ENCODE peak calls at places on chromosome 22, in nine cellular contexts. R, F, L, K, T, G, C, S and I are unnamed samples.

GRCh38 chr22:32637951-32638350 is 163.3 kb downstream of the FBXO7 start:
- DNase-seq in R (no peak), G (no peak), C (no peak), T (no peak), L (no peak), K (no peak), F (no peak), S (no peak), I (no peak)

GRCh38 chr22:26642465-26643367 is 14.7 kb upstream of the MIAT start:
- DNase-seq in C (peak), L (peak), K (peak), S (no peak), G (no peak), T (peak), F (peak), R (no peak), I (no peak)

GRCh38 chr22:19469421-19469820 is 9.6 kb downstream of the UFD1 start:
- DNase-seq in G (no peak), C (no peak), K (no peak), T (no peak), R (no peak), F (no peak), L (no peak), S (no peak), I (no peak)

GRCh38 chr22:33247758-33248157 is 189.6 kb upstream of the SYN3 start:
- DNase-seq in C (no peak), S (no peak), R (no peak), L (no peak), K (no peak), F (no peak), G (peak), T (peak), I (no peak)

GRCh38 chr22:27045103-27045940 is 387.9 kb downstream of the MIAT start:
- DNase-seq in F (no peak), C (peak), R (no peak), L (no peak), K (peak), G (no peak), S (peak), T (peak), I (no peak)

GRCh38 chr22:36933629-36934028 is 20.2 kb downstream of the CSF2RB start:
- DNase-seq in K (no peak), L (no peak), R (no peak), S (no peak), C (no peak), G (no peak), T (no peak), F (no peak), I (no peak)

GRCh38 chr22:27839261-27839660 is 37.7 kb upstream of the MN1 start:
- DNase-seq in C (no peak), F (no peak), K (no peak), L (no peak), T (no peak), S (no peak), R (peak), G (no peak), I (no peak)

GRCh38 chr22:43277091-43277490 is 66.1 kb downstream of the SCUBE1 start:
- DNase-seq in K (no peak), G (no peak), L (no peak), T (no peak), F (no peak), R (no peak), S (no peak), C (no peak), I (no peak)

GRCh38 chr22:31776231-31776630 is 22.4 kb downstream of the DEPDC5 start:
- DNase-seq in T (no peak), S (no peak), K (no peak), L (no peak), F (no peak), C (no peak), G (no peak), R (no peak), I (no peak)

GRCh38 chr22:50293441-50294318 is 13.8 kb downstream of the PLXNB2 start:
- DNase-seq in G (peak), K (peak), T (peak), R (peak), C (peak), F (peak), L (no peak), S (peak), I (no peak)

GRCh38 chr22:44261861-44262595 is 50.7 kb downstream of the SHISAL1 start:
- DNase-seq in T (peak), C (no peak), S (no peak), K (no peak), L (no peak), G (peak), F (no peak), R (peak), I (peak)

GRCh38 chr22:21866821-21867527 is 471 bp downstream of the MAPK1 start:
- DNase-seq in K (peak), S (no peak), R (no peak), T (no peak), L (peak), G (peak), F (no peak), C (no peak), I (no peak)

GRCh38 chr22:44091021-44091721 is 67.1 kb downstream of the PARVB start:
- DNase-seq in R (no peak), F (no peak), C (no peak), S (no peak), T (peak), L (no peak), K (peak), G (peak), I (peak)

GRCh38 chr22:23217171-23218052 is 37.1 kb downstream of the BCR start:
- DNase-seq in S (no peak), L (no peak), T (no peak), G (no peak), K (no peak), C (no peak), F (peak), R (no peak), I (no peak)
- H3K27ac ChIP-seq in S (no peak), L (peak), T (no peak), G (no peak), K (no peak), C (no peak), F (no peak), R (peak), I (peak)

GRCh38 chr22:38313384-38313955 is 3.8 kb downstream of the CSNK1E start:
- DNase-seq in L (no peak), F (peak), G (peak), C (peak), R (peak), K (no peak), T (peak), S (peak), I (peak)

GRCh38 chr22:38309614-38310517 is 7.4 kb downstream of the CSNK1E start:
- DNase-seq in S (no peak), R (peak), G (peak), T (no peak), F (no peak), C (no peak), K (no peak), L (no peak), I (no peak)

GRCh38 chr22:38310518-38311330 is 6.5 kb downstream of the CSNK1E start:
- DNase-seq in F (peak), S (no peak), G (peak), T (no peak), R (no peak), K (no peak), L (no peak), C (no peak), I (peak)

GRCh38 chr22:38312261-38312800 is 4.9 kb downstream of the CSNK1E start:
- DNase-seq in L (no peak), F (no peak), S (peak), T (no peak), G (peak), C (no peak), K (no peak), R (no peak), I (no peak)

GRCh38 chr22:38311331-38311635 is 6.0 kb downstream of the CSNK1E start:
- DNase-seq in F (no peak), T (no peak), R (no peak), S (no peak), K (no peak), G (peak), L (no peak), C (no peak), I (no peak)
- H3K27ac ChIP-seq in F (no peak), T (peak), R (peak), S (peak), K (peak), G (peak), L (no peak), C (peak), I (peak)

GRCh38 chr22:30650508-30651116 is 15.0 kb downstream of the SLC35E4 start:
- DNase-seq in C (no peak), F (no peak), S (no peak), G (no peak), T (no peak), L (no peak), K (no peak), R (no peak), I (peak)
- H3K27ac ChIP-seq in C (no peak), F (no peak), S (no peak), G (no peak), T (no peak), L (no peak), K (no peak), R (no peak), I (peak)

DNA sequence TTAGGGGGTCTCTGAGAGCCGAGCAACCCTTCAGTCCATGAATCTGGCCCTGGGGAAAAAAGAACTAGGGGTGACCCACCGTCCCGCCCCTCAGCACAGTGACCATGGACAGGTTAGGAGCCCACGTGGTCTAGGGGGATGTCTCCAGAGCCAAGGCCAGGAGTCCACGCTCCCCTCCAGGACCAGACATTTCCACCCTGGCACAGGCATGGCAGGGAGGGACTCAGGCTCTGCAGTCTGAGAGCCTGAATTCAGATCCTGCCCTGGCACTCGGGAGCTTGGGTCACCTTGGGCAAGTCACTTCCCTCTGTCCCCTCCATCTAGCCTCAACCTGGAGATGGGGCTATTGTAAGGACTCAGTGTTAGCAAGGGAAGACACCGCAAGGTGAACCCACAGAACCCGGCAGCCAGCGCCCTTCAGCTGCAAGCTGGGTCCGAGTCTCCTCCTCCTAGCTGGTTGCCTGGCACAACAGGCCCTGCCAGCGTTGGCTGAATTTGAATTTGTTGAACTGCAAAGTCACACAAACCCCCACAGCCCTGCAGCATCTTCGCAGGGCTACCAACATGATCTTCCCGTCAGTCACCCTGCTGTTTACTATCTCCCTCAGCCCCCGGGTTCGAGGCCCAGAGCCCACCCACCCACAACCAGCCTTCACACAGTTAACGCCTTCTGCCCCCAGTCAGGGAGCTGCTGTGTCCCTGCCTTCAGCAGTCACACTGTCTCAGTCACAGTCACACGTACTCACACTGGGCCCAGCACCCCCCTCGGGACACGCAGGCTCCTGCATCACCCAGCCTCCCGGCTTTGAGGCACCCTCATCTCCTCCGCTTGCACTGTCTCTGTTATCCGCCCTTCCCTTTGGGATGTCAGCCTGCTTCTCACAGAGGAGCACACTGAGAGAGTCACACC is 603 bp upstream of the PDGFB start:
- DNase-seq in S (no peak), K (no peak), T (no peak), C (no peak), R (no peak), G (no peak), L (no peak), F (no peak), I (peak)
- H3K27ac ChIP-seq in S (no peak), K (no peak), T (no peak), C (no peak), R (peak), G (no peak), L (no peak), F (no peak), I (peak)

GRCh38 chr22:23068832-23069385 is 1.4 kb upstream of the GNAZ start:
- DNase-seq in T (no peak), G (peak), K (no peak), S (no peak), L (no peak), R (peak), F (peak), C (no peak), I (no peak)

GRCh38 chr22:23068096-23068831 is 2.1 kb upstream of the GNAZ start:
- DNase-seq in T (no peak), R (peak), C (no peak), L (no peak), F (peak), G (peak), K (no peak), S (no peak), I (no peak)

GRCh38 chr22:23067023-23067650 is 3.2 kb upstream of the GNAZ start:
- DNase-seq in L (no peak), R (peak), S (no peak), T (no peak), K (no peak), C (no peak), G (no peak), F (peak), I (no peak)

GRCh38 chr22:23066200-23067022 is 3.9 kb upstream of the GNAZ start:
- DNase-seq in F (peak), G (peak), L (no peak), R (peak), S (no peak), T (no peak), K (no peak), C (no peak), I (no peak)

DNA sequence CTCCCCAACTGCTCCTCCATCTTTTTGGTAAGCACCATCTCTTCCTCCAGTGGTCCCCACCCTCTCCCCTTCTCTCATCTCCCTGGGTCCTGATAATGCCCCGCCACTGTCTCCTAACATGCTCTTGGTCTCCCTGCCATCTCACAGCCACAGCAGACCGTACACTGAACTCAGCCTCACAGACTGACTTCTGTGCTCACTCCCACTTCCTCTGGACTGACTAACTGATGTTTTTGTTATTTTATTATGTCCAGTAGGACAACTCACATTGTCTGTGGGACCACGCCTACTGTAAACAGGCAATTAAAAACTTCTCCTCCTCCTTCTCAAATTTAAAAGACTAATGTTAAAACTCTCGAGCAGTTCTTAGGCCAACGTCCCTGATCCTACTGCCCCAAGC is 2.6 kb upstream of the GNAZ start:
- DNase-seq in R (no peak), L (no peak), K (no peak), T (no peak), F (peak), S (no peak), C (no peak), G (peak), I (no peak)
- H3K27ac ChIP-seq in R (no peak), L (peak), K (no peak), T (no peak), F (no peak), S (no peak), C (no peak), G (no peak), I (no peak)

GRCh38 chr22:47994899-47995573 is 1232.6 kb downstream of the TBC1D22A start:
- DNase-seq in K (no peak), F (no peak), R (no peak), T (no peak), G (no peak), C (no peak), S (no peak), L (no peak), I (no peak)
- H3K27ac ChIP-seq in K (no peak), F (no peak), R (no peak), T (no peak), G (no peak), C (no peak), S (no peak), L (no peak), I (no peak)

GRCh38 chr22:47152938-47153337 is 390.5 kb downstream of the TBC1D22A start:
- DNase-seq in K (no peak), R (no peak), S (peak), C (peak), G (no peak), T (peak), F (no peak), L (no peak), I (no peak)

GRCh38 chr22:47151490-47151889 is 389.0 kb downstream of the TBC1D22A start:
- DNase-seq in R (no peak), T (peak), G (no peak), L (no peak), S (peak), K (no peak), C (peak), F (no peak), I (no peak)

GRCh38 chr22:47151064-47151463 is 388.6 kb downstream of the TBC1D22A start:
- DNase-seq in G (no peak), L (no peak), C (no peak), R (no peak), K (no peak), F (no peak), S (no peak), T (no peak), I (no peak)

GRCh38 chr22:47153854-47154542 is 391.5 kb downstream of the TBC1D22A start:
- DNase-seq in C (no peak), G (no peak), T (peak), K (no peak), S (peak), L (no peak), R (no peak), F (no peak), I (no peak)

GRCh38 chr22:47152236-47152635 is 389.8 kb downstream of the TBC1D22A start:
- DNase-seq in S (no peak), R (no peak), K (no peak), L (no peak), F (no peak), T (no peak), C (no peak), G (no peak), I (no peak)
- H3K27ac ChIP-seq in S (no peak), R (no peak), K (no peak), L (no peak), F (no peak), T (no peak), C (no peak), G (no peak), I (no peak)

GRCh38 chr22:45261407-45262088 is 20.9 kb upstream of the KIAA0930 start:
- DNase-seq in G (peak), C (no peak), K (no peak), T (no peak), S (no peak), R (no peak), F (no peak), L (no peak), I (no peak)

GRCh38 chr22:45265546-45265945 is 19.2 kb upstream of the UPK3A start:
- DNase-seq in G (no peak), T (peak), R (no peak), L (no peak), S (no peak), F (no peak), K (no peak), C (peak), I (no peak)

GRCh38 chr22:45263790-45264269 is 20.9 kb upstream of the UPK3A start:
- DNase-seq in T (peak), R (no peak), K (peak), C (peak), G (peak), F (peak), L (no peak), S (peak), I (peak)

GRCh38 chr22:45262195-45262930 is 21.7 kb upstream of the KIAA0930 start:
- DNase-seq in K (no peak), L (no peak), T (no peak), S (no peak), G (no peak), C (no peak), R (no peak), F (peak), I (no peak)

DNA sequence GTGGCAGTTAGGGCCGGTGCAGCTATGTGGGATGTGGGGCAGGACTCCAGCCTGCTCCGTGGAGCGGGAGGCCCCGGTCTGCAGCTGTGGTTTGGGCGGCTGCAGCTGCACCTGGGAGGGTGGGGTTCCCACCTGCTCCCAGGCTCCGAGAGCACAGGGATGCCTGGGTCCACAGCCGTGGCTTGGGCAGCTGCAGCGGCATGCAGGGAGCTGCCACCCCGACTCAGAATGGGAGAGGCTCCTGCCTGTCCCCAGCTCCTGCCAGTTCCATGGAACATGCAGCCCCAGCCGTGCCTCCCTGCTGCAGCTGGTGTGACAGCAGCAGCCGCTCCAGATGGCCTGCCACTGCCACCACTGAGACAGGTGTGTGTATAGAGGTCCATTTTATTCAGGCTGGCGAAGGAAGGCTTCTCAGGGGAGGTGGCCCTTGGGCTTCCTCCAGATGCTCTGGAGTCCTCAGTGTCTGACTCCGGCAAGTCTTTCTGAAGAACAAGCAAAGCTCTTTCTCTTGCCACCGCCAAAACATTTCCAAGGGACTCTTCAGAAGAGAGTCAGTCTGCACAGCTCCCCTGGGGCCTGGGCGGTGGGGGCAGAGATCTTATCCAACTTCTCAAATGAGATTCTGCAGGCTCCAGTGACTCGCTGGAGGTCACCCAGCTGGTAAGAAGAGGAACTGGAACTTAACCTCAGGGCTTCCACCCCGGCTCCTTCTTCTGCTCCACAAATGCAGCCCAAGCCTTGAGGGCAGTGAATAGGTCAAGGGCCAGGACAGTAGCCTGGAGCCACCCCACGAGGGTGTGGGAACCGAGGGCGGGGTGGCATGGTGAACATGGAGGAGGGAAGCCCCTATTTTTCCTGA is 21.6 kb upstream of the UPK3A start:
- DNase-seq in L (no peak), S (no peak), C (no peak), K (no peak), F (peak), R (no peak), T (no peak), G (peak), I (no peak)
- H3K27ac ChIP-seq in L (no peak), S (no peak), C (no peak), K (no peak), F (no peak), R (no peak), T (no peak), G (no peak), I (no peak)

GRCh38 chr22:45638197-45638596 is 33.4 kb upstream of the ATXN10 start:
- DNase-seq in S (no peak), K (no peak), F (no peak), L (no peak), R (no peak), T (no peak), C (no peak), G (no peak), I (no peak)

GRCh38 chr22:45632791-45633515 is 38.7 kb upstream of the ATXN10 start:
- DNase-seq in C (peak), L (no peak), R (no peak), K (peak), S (no peak), F (no peak), T (peak), G (peak), I (no peak)

GRCh38 chr22:45638834-45639746 is 32.5 kb upstream of the ATXN10 start:
- DNase-seq in K (peak), L (no peak), G (peak), R (no peak), T (peak), S (no peak), F (peak), C (peak), I (no peak)

GRCh38 chr22:45639747-45640102 is 31.9 kb upstream of the ATXN10 start:
- DNase-seq in K (no peak), G (no peak), T (no peak), F (no peak), R (no peak), S (no peak), L (no peak), C (no peak), I (no peak)

DNA sequence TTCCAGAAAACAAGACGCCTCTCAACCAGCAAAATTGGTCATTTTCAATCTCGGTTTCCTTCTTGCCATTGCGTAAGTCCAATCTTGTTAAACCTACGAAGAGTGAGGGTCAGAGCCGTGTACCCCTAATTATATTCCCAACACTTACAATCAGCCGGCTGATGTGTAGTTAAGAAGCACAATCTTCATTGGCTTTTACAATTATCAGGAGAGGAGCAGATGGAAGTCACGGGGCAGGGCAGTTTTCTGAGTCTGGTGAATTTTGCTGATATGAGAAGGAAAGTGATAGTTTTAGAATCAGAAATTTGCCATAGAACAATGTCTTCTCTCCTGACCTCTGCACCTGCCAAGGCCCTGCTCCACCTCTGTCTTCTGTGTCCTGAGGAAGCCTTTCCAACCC is 35.0 kb upstream of the ATXN10 start:
- DNase-seq in C (no peak), G (no peak), R (no peak), T (no peak), S (no peak), K (no peak), F (no peak), L (no peak), I (no peak)
- H3K27ac ChIP-seq in C (no peak), G (no peak), R (no peak), T (no peak), S (no peak), K (no peak), F (no peak), L (no peak), I (no peak)